ENCODE peak calls at places on chromosomes 2 and 18, in four cellular contexts. Y is foreskin fibroblast, H is colonic mucosa, A is psoas muscle. O is an unnamed sample.

GRCh38 chr18:45962461-45962860 is 4.7 kb downstream of the EPG5 start:
- DNase-seq in Y (peak), A (no peak), H (no peak), O (peak)

GRCh38 chr18:3040183-3040582 is 27.2 kb upstream of the LPIN2 start:
- DNase-seq in Y (no peak), H (no peak), A (no peak), O (no peak)

GRCh38 chr2:135245055-135245454 is 193.0 kb downstream of the RAB3GAP1 start:
- DNase-seq in A (no peak), H (no peak), Y (peak), O (peak)

GRCh38 chr2:39665811-39666488 is at the start of gene TMEM178A:
- DNase-seq in A (peak), Y (peak), H (no peak), O (peak)

GRCh38 chr2:133635115-133635514 is 66.9 kb upstream of the NCKAP5 start:
- DNase-seq in Y (no peak), A (no peak), H (no peak), O (no peak)

GRCh38 chr2:39512434-39512935 is 75.4 kb upstream of the MAP4K3 start:
- DNase-seq in Y (peak), H (peak), A (peak), O (no peak)

GRCh38 chr2:24720310-24720709 is 72.9 kb downstream of the PTRHD1 start:
- DNase-seq in Y (no peak), A (no peak), H (no peak), O (no peak)

GRCh38 chr2:148906136-148906535 is 31.1 kb downstream of the KIF5C start:
- DNase-seq in Y (peak), A (no peak), H (no peak), O (no peak)

GRCh38 chr2:65604246-65604645 is 171.8 kb upstream of the SPRED2 start:
- DNase-seq in Y (peak), A (no peak), H (no peak), O (peak)

GRCh38 chr2:8587251-8587791 is 94.5 kb upstream of the ID2 start:
- DNase-seq in H (no peak), Y (no peak), A (no peak), O (no peak)

GRCh38 chr2:61421611-61422010 is 49.3 kb downstream of the USP34 start:
- DNase-seq in H (no peak), Y (no peak), A (no peak), O (no peak)

GRCh38 chr2:170885130-170885791 is 43.8 kb upstream of the GORASP2 start:
- DNase-seq in A (no peak), H (no peak), Y (peak), O (no peak)

GRCh38 chr2:212226114-212226513 is 312.5 kb downstream of the ERBB4 start:
- DNase-seq in A (no peak), H (no peak), Y (no peak), O (no peak)

GRCh38 chr2:6168485-6168884 is 476.3 kb downstream of the SOX11 start:
- DNase-seq in Y (no peak), H (no peak), A (no peak), O (no peak)

GRCh38 chr18:10442551-10442971 is 11.9 kb upstream of the APCDD1 start:
- DNase-seq in Y (peak), H (no peak), A (no peak), O (no peak)

GRCh38 chr2:227164745-227165350 is 424 bp downstream of the COL4A3 start:
- DNase-seq in Y (peak), H (peak), A (peak), O (peak)

GRCh38 chr2:237290249-237290648 is 123.7 kb downstream of the COL6A3 start:
- DNase-seq in H (peak), A (peak), Y (peak), O (no peak)

GRCh38 chr2:112693596-112693995 is 27.2 kb upstream of the NT5DC4 start:
- DNase-seq in H (no peak), Y (no peak), A (no peak), O (no peak)

GRCh38 chr2:185608799-185609198 is 129.8 kb upstream of the FSIP2 start:
- DNase-seq in Y (no peak), A (no peak), H (no peak), O (peak)
- TF ChIP-seq CTCF in Y (no peak), A (no peak), H (no peak), O (no peak)

DNA sequence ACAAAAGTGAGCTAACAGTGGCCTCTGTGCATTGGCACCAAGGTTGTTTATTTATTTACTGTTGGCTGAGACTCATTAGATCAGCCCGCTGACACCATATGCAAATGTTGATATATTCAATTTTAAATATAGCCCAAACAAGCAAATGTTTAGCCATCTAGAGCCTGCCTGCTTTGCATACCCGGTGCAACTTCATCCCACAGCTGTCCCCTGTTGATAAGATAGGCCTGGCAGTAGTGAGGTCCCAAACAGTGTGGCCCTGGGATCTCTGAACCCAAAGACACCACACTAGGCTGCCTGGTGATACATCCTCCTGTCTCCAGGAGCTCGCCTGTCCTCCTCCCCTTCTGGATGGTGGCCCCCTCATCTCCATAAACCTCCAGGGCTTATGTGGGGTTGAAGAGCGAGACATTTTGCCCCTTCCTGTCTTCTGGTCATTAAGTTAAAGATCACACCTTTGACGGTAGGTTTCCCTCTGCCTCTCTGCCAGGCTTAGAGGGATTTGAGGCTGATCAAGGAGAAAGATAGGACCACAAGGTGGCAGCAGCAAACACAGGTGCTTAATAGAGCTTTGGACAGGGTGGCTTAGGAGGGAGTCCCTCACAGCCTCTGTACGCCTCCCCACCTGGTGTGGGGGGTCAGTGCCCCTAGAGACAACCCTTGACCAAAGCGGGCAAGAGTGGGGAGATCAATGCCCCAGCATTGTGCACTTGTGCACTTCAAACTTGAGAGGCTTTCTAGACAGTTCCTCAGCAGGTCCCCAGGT is 23.7 kb upstream of the MYO5B start:
- DNase-seq in Y (peak), H (peak), A (no peak), O (peak)
- TF ChIP-seq CTCF in Y (peak), H (peak), A (peak), O (peak)

DNA sequence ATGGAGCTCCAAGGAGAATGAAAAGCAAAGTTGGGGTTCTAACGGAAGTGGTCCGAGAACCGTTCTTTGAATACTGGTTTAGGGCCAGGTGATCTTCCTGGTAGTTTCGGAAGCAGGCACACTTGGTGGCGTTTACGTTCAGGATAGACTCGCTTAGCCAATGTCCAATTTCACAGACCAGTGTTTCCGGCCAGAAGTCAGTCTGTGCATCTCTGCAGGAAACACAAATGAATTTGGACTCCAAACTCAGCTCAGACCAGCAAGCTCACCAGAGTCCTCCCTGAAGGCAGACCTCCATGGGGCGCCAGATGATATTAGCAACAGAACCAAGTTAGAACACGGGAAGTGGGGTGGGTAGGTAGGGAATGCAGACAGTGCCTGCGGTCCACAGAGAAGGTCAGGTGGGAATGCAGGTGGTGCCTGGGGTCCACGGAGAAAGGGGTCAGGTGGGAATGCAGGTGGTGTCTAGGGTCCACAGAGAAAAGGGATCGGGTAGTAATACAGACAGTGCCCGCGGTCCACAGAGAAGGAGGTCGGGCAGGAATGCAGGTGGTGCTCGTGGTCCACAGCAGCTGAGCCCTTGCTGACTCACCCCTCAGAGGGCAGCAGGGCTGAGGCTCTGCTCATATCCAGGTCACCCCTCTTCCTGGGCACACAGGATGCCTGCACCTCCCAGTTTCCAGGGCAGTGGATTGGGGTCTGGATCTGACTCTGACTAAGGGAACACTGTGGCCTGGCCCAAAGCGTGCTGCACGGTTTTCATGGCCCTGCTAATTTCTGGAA is 169.0 kb downstream of the MYT1L start:
- DNase-seq in H (no peak), A (no peak), Y (no peak), O (no peak)
- TF ChIP-seq CTCF in H (no peak), A (no peak), Y (no peak), O (no peak)

GRCh38 chr18:40157120-40157519 is 1797.9 kb upstream of the PIK3C3 start:
- DNase-seq in Y (no peak), H (no peak), A (no peak), O (no peak)

GRCh38 chr18:40159141-40160017 is 1795.7 kb upstream of the PIK3C3 start:
- DNase-seq in Y (peak), H (no peak), A (no peak), O (peak)
- TF ChIP-seq CTCF in Y (peak), H (peak), A (no peak), O (peak)

DNA sequence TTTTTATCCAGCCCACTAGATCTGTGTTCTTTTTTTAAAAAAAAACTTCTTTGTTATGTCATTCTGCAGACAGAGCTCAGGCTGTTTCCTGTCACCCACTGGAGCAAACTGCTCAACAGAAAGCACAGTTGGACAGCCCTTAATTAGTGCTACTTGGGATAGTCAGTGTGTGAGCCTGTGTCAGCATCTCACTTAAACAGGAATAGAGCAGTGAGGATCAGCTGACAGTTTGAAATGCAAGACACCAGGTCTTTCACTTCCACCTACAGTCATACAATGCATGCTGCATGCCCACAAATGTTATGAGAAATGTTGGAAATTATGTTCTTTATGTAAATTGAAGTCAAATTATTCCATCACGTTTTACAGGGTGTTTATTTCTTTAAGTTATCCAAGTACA is 174.9 kb downstream of the NR4A2 start:
- DNase-seq in H (no peak), A (no peak), Y (no peak), O (no peak)
- TF ChIP-seq CTCF in H (no peak), A (no peak), Y (no peak), O (no peak)